ENCODE peak calls at places on chromosomes 4 and X, in nine cellular contexts. One of them, this sample, is unnamed.
A peak's percentile ranks its signal among the peaks of the same experiment; 100 is the strongest.

GRCh38 chr4:52001616-52002015 is 18.5 kb downstream of the LRRC66 start:
- DNase-seq in CD4-positive, CD25-positive, alpha-beta regulatory T cell: no peak
- DNase-seq in cardiac muscle cell: peak; percentile 20
- DNase-seq in CD8-positive, alpha-beta memory T cell: no peak
- DNase-seq in ascending aorta: no peak
- DNase-seq in lower lobe of right lung: no peak
- DNase-seq in pancreas: no peak
- DNase-seq in left ventricle myocardium inferior: no peak
- DNase-seq in upper lobe of right lung: no peak
- DNase-seq in this sample: peak; percentile 6

GRCh38 chr4:133808151-133808550 is 393.4 kb downstream of the PABPC4L start:
- DNase-seq in upper lobe of right lung: no peak
- DNase-seq in lower lobe of right lung: no peak
- DNase-seq in cardiac muscle cell: no peak
- DNase-seq in pancreas: no peak
- DNase-seq in left ventricle myocardium inferior: no peak
- DNase-seq in CD4-positive, CD25-positive, alpha-beta regulatory T cell: no peak
- DNase-seq in ascending aorta: no peak
- DNase-seq in CD8-positive, alpha-beta memory T cell: no peak
- DNase-seq in this sample: no peak

GRCh38 chrX:136176399-136176825 is 29.1 kb downstream of the FHL1 start:
- DNase-seq in lower lobe of right lung: no peak
- DNase-seq in cardiac muscle cell: peak; percentile 93
- DNase-seq in pancreas: no peak
- DNase-seq in CD4-positive, CD25-positive, alpha-beta regulatory T cell: no peak
- DNase-seq in ascending aorta: no peak
- DNase-seq in CD8-positive, alpha-beta memory T cell: no peak
- DNase-seq in left ventricle myocardium inferior: no peak
- DNase-seq in upper lobe of right lung: no peak
- DNase-seq in this sample: peak; percentile 82

GRCh38 chr4:99134586-99134985 is 9.5 kb downstream of the ADH4 start:
- DNase-seq in CD4-positive, CD25-positive, alpha-beta regulatory T cell: no peak
- DNase-seq in left ventricle myocardium inferior: no peak
- DNase-seq in upper lobe of right lung: no peak
- DNase-seq in lower lobe of right lung: no peak
- DNase-seq in pancreas: no peak
- DNase-seq in CD8-positive, alpha-beta memory T cell: no peak
- DNase-seq in cardiac muscle cell: peak; percentile 47
- DNase-seq in ascending aorta: no peak
- DNase-seq in this sample: no peak

GRCh38 chr4:48046059-48046458 is 29.5 kb downstream of the NIPAL1 start:
- DNase-seq in pancreas: no peak
- DNase-seq in ascending aorta: no peak
- DNase-seq in left ventricle myocardium inferior: no peak
- DNase-seq in lower lobe of right lung: no peak
- DNase-seq in CD8-positive, alpha-beta memory T cell: no peak
- DNase-seq in cardiac muscle cell: no peak
- DNase-seq in CD4-positive, CD25-positive, alpha-beta regulatory T cell: no peak
- DNase-seq in upper lobe of right lung: no peak
- DNase-seq in this sample: no peak

GRCh38 chr4:168200685-168201084 is 108.3 kb downstream of the ANXA10 start:
- DNase-seq in CD8-positive, alpha-beta memory T cell: no peak
- DNase-seq in ascending aorta: no peak
- DNase-seq in left ventricle myocardium inferior: no peak
- DNase-seq in cardiac muscle cell: no peak
- DNase-seq in lower lobe of right lung: no peak
- DNase-seq in CD4-positive, CD25-positive, alpha-beta regulatory T cell: no peak
- DNase-seq in pancreas: no peak
- DNase-seq in upper lobe of right lung: no peak
- DNase-seq in this sample: no peak

GRCh38 chr4:150782311-150782710 is 200.4 kb downstream of the MAB21L2 start:
- DNase-seq in pancreas: no peak
- DNase-seq in cardiac muscle cell: peak; percentile 44
- DNase-seq in upper lobe of right lung: no peak
- DNase-seq in CD8-positive, alpha-beta memory T cell: no peak
- DNase-seq in ascending aorta: no peak
- DNase-seq in CD4-positive, CD25-positive, alpha-beta regulatory T cell: no peak
- DNase-seq in left ventricle myocardium inferior: no peak
- DNase-seq in lower lobe of right lung: no peak
- DNase-seq in this sample: no peak

GRCh38 chr4:67575232-67575888 is 16.8 kb downstream of the STAP1 start:
- DNase-seq in cardiac muscle cell: no peak
- DNase-seq in pancreas: no peak
- DNase-seq in CD4-positive, CD25-positive, alpha-beta regulatory T cell: peak; percentile 43
- DNase-seq in lower lobe of right lung: no peak
- DNase-seq in left ventricle myocardium inferior: no peak
- DNase-seq in upper lobe of right lung: no peak
- DNase-seq in CD8-positive, alpha-beta memory T cell: no peak
- DNase-seq in ascending aorta: no peak
- DNase-seq in this sample: no peak

DNA sequence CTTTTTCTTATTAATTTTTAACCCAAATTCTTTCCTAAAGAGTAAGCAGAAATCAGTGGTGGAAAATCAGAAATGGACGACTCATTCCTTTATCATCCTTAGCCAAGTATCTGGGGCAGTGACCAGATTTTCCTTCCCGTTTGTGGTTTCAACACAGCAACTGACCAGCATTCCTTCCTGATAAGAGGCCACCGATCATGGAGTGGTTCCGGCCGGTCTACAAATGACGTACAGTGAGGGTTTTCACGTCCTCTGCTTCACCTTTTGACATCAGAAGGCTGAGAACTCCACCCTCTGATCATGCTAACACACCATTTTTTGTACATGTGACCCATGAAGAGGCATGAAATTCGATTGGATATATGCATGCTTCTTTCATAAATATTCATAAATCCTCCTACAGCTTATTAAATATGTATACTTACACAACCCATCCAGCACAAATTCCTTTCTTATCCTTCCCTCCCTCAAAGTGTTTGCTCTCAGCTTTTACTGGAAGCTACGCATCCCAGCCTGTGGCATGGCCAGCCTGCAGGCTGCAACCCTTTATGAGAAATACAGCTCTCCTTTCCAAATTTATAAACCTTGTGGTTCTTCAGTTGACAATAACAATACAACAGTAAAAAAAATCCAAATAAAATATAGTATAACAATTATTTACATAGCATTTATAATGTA is 173.0 kb upstream of the CASK start:
- DNase-seq in CD4-positive, CD25-positive, alpha-beta regulatory T cell: no peak
- DNase-seq in cardiac muscle cell: peak; percentile 98
- DNase-seq in CD8-positive, alpha-beta memory T cell: no peak
- DNase-seq in left ventricle myocardium inferior: no peak
- DNase-seq in lower lobe of right lung: peak; percentile 58
- DNase-seq in ascending aorta: no peak
- DNase-seq in upper lobe of right lung: peak; percentile 58
- DNase-seq in pancreas: no peak
- DNase-seq in this sample: peak; percentile 85
- H3K27ac ChIP-seq in CD4-positive, CD25-positive, alpha-beta regulatory T cell: no peak overlapping the region
- H3K27ac ChIP-seq in cardiac muscle cell: no peak overlapping the region
- H3K27ac ChIP-seq in CD8-positive, alpha-beta memory T cell: no peak overlapping the region
- H3K27ac ChIP-seq in left ventricle myocardium inferior: no peak overlapping the region
- H3K27ac ChIP-seq in lower lobe of right lung: peak overlapping the region; percentile 18
- H3K27ac ChIP-seq in ascending aorta: peak overlapping the region; percentile 40
- H3K27ac ChIP-seq in upper lobe of right lung: peak overlapping the region; percentile 17
- H3K27ac ChIP-seq in pancreas: no peak overlapping the region
- H3K27ac ChIP-seq in this sample: peak overlapping the region; percentile 82

GRCh38 chrX:74286950-74287349 is 17.0 kb upstream of the ZCCHC13 start:
- DNase-seq in CD4-positive, CD25-positive, alpha-beta regulatory T cell: no peak
- DNase-seq in CD8-positive, alpha-beta memory T cell: no peak
- DNase-seq in upper lobe of right lung: no peak
- DNase-seq in ascending aorta: no peak
- DNase-seq in lower lobe of right lung: no peak
- DNase-seq in cardiac muscle cell: peak; percentile 7
- DNase-seq in pancreas: no peak
- DNase-seq in left ventricle myocardium inferior: no peak
- DNase-seq in this sample: peak; percentile 46
- H3K27ac ChIP-seq in CD4-positive, CD25-positive, alpha-beta regulatory T cell: no peak overlapping the region
- H3K27ac ChIP-seq in CD8-positive, alpha-beta memory T cell: no peak overlapping the region
- H3K27ac ChIP-seq in upper lobe of right lung: no peak overlapping the region
- H3K27ac ChIP-seq in ascending aorta: no peak overlapping the region
- H3K27ac ChIP-seq in lower lobe of right lung: no peak overlapping the region
- H3K27ac ChIP-seq in cardiac muscle cell: no peak overlapping the region
- H3K27ac ChIP-seq in pancreas: no peak overlapping the region
- H3K27ac ChIP-seq in left ventricle myocardium inferior: no peak overlapping the region
- H3K27ac ChIP-seq in this sample: no peak overlapping the region

DNA sequence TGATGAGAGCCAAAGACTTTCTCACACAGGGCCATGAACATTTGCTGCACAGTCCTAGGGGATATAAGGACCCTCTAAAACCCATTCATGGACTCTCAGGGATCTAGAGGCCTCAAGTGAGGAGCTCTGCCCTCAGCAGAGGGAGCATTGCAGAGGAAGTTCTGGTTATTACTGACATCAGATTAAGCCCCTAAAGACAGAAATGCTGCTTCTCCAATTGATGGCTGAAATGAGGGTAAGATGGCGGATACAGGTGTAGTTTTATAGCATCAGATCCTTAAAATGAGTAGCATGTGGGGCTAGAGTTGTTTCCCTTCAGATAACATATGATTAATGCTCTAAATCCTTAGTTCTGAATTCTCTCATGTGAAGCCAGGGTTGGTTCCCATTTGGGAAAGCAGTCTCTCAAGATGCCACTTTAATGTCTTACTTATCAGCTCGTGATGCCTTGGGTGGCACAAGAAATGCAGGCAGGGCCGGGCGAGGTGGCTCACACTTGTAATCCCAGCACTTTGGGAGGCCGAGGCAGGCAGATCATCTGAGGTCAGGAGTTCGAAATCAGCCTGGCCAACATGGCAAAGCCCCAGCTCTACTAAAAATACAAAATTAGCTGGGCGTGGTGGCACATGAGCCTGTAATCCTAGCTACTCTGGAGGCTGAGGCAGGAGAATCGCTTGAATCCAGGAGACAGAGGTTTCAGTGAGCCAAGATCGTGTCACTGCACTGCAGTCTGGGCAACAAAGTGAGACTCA is 7.9 kb downstream of the RHOH start:
- DNase-seq in cardiac muscle cell: no peak
- DNase-seq in pancreas: no peak
- DNase-seq in left ventricle myocardium inferior: no peak
- DNase-seq in lower lobe of right lung: no peak
- DNase-seq in ascending aorta: no peak
- DNase-seq in CD4-positive, CD25-positive, alpha-beta regulatory T cell: no peak
- DNase-seq in CD8-positive, alpha-beta memory T cell: no peak
- DNase-seq in upper lobe of right lung: no peak
- DNase-seq in this sample: no peak
- H3K27ac ChIP-seq in cardiac muscle cell: no peak overlapping the region
- H3K27ac ChIP-seq in pancreas: no peak overlapping the region
- H3K27ac ChIP-seq in left ventricle myocardium inferior: no peak overlapping the region
- H3K27ac ChIP-seq in lower lobe of right lung: peak overlapping the region; percentile 58
- H3K27ac ChIP-seq in ascending aorta: no peak overlapping the region
- H3K27ac ChIP-seq in CD4-positive, CD25-positive, alpha-beta regulatory T cell: peak overlapping the region; percentile 100
- H3K27ac ChIP-seq in CD8-positive, alpha-beta memory T cell: peak overlapping the region; percentile 72
- H3K27ac ChIP-seq in upper lobe of right lung: peak overlapping the region; percentile 61
- H3K27ac ChIP-seq in this sample: no peak overlapping the region

GRCh38 chr4:76624271-76624681 is 189.2 kb downstream of the SHROOM3 start:
- DNase-seq in CD8-positive, alpha-beta memory T cell: no peak
- DNase-seq in left ventricle myocardium inferior: no peak
- DNase-seq in pancreas: no peak
- DNase-seq in CD4-positive, CD25-positive, alpha-beta regulatory T cell: no peak
- DNase-seq in ascending aorta: peak; percentile 30
- DNase-seq in lower lobe of right lung: no peak
- DNase-seq in upper lobe of right lung: no peak
- DNase-seq in cardiac muscle cell: peak; percentile 92
- DNase-seq in this sample: peak; percentile 96

GRCh38 chr4:76625316-76625715 is 190.3 kb downstream of the SHROOM3 start:
- DNase-seq in CD8-positive, alpha-beta memory T cell: no peak
- DNase-seq in CD4-positive, CD25-positive, alpha-beta regulatory T cell: no peak
- DNase-seq in lower lobe of right lung: no peak
- DNase-seq in cardiac muscle cell: no peak
- DNase-seq in ascending aorta: no peak
- DNase-seq in pancreas: no peak
- DNase-seq in upper lobe of right lung: no peak
- DNase-seq in left ventricle myocardium inferior: no peak
- DNase-seq in this sample: peak; percentile 42

GRCh38 chr4:76622126-76622525 is 187.1 kb downstream of the SHROOM3 start:
- DNase-seq in CD8-positive, alpha-beta memory T cell: no peak
- DNase-seq in left ventricle myocardium inferior: no peak
- DNase-seq in cardiac muscle cell: no peak
- DNase-seq in ascending aorta: no peak
- DNase-seq in upper lobe of right lung: no peak
- DNase-seq in pancreas: no peak
- DNase-seq in lower lobe of right lung: no peak
- DNase-seq in CD4-positive, CD25-positive, alpha-beta regulatory T cell: no peak
- DNase-seq in this sample: peak; percentile 72

GRCh38 chr4:76622717-76623116 is 187.7 kb downstream of the SHROOM3 start:
- DNase-seq in left ventricle myocardium inferior: no peak
- DNase-seq in CD8-positive, alpha-beta memory T cell: no peak
- DNase-seq in cardiac muscle cell: no peak
- DNase-seq in CD4-positive, CD25-positive, alpha-beta regulatory T cell: no peak
- DNase-seq in lower lobe of right lung: no peak
- DNase-seq in upper lobe of right lung: no peak
- DNase-seq in ascending aorta: no peak
- DNase-seq in pancreas: no peak
- DNase-seq in this sample: no peak

GRCh38 chr4:76623217-76624060 is 188.4 kb downstream of the SHROOM3 start:
- DNase-seq in pancreas: no peak
- DNase-seq in upper lobe of right lung: no peak
- DNase-seq in left ventricle myocardium inferior: no peak
- DNase-seq in cardiac muscle cell: no peak
- DNase-seq in ascending aorta: no peak
- DNase-seq in lower lobe of right lung: no peak
- DNase-seq in CD8-positive, alpha-beta memory T cell: no peak
- DNase-seq in CD4-positive, CD25-positive, alpha-beta regulatory T cell: no peak
- DNase-seq in this sample: peak; percentile 61
- H3K27ac ChIP-seq in pancreas: peak overlapping the region; percentile 66
- H3K27ac ChIP-seq in upper lobe of right lung: peak overlapping the region; percentile 77
- H3K27ac ChIP-seq in left ventricle myocardium inferior: peak overlapping the region; percentile 73
- H3K27ac ChIP-seq in cardiac muscle cell: no peak overlapping the region
- H3K27ac ChIP-seq in ascending aorta: peak overlapping the region; percentile 84
- H3K27ac ChIP-seq in lower lobe of right lung: peak overlapping the region; percentile 83
- H3K27ac ChIP-seq in CD8-positive, alpha-beta memory T cell: no peak overlapping the region
- H3K27ac ChIP-seq in CD4-positive, CD25-positive, alpha-beta regulatory T cell: no peak overlapping the region
- H3K27ac ChIP-seq in this sample: peak overlapping the region; percentile 97